ENCODE peak calls at places on chromosomes 5 and 9, in four cellular contexts. P is nephron progenitor cell; M is Right ventricle myocardium superior; U is stimulated activated naive CD8-positive, alpha-beta T cell treated with anti-CD3 and anti-CD28 coated beads, Interleukin-15, amount 100 ng/mL, for 72 hours. C is an unnamed sample.

GRCh38 chr5:171989276-171989675 is 17.2 kb downstream of the FBXW11 start:
- DNase-seq in P (no peak), U (no peak), M (no peak), C (no peak)

GRCh38 chr5:96896285-96896711 is 20.0 kb downstream of the ERAP2 start:
- DNase-seq in M (no peak), P (no peak), U (no peak), C (no peak)

GRCh38 chr9:37963936-37964739 is 60.2 kb upstream of the SLC25A51 start:
- DNase-seq in P (no peak), U (no peak), M (no peak), C (no peak)

GRCh38 chr9:97556036-97556720 is 54.7 kb downstream of the TMOD1 start:
- DNase-seq in P (no peak), M (no peak), U (no peak), C (no peak)

GRCh38 chr5:67516959-67517358 is 320.4 kb upstream of the CD180 start:
- DNase-seq in P (no peak), M (no peak), U (no peak), C (no peak)

GRCh38 chr9:132663120-132663519 is 6.7 kb downstream of the DDX31 start:
- DNase-seq in M (no peak), U (no peak), P (peak), C (no peak)

GRCh38 chr9:111431684-111432083 is 52.5 kb downstream of the ECPAS start:
- DNase-seq in M (no peak), U (no peak), P (no peak), C (no peak)

GRCh38 chr5:136457390-136458094 is 92.2 kb upstream of the TRPC7 start:
- DNase-seq in P (no peak), M (no peak), U (no peak), C (no peak)

GRCh38 chr5:160369990-160370712 is at the start of gene C1QTNF2:
- DNase-seq in M (peak), P (peak), U (peak), C (no peak)

GRCh38 chr9:127267793-127268507 is 3.4 kb downstream of the GARNL3 start:
- DNase-seq in P (no peak), M (no peak), U (no peak), C (no peak)

GRCh38 chr9:125511780-125512179 is 195.2 kb downstream of the MAPKAP1 start:
- DNase-seq in P (no peak), M (no peak), U (no peak), C (no peak)

GRCh38 chr5:171808951-171809350 is 23.3 kb downstream of the SMIM23 start:
- DNase-seq in P (no peak), M (no peak), U (no peak), C (no peak)

C was measured in WERI-Rb-1.